ENCODE peak calls at places on chromosome 15, in five cellular contexts. X is substantia nigra, L is HT1080, M is T-helper 9 cell, R is choroid plexus epithelial cell. P is an unnamed sample.

GRCh38 chr15:71753346-71753745 is 57.0 kb upstream of the NR2E3 start:
- DNase-seq in X (no peak), L (peak; percentile 57), M (no peak), R (peak; percentile 14), P (no peak)

GRCh38 chr15:24878153-24878552 is 76.6 kb upstream of the SNRPN start:
- DNase-seq in X (no peak), L (no peak), M (no peak), R (peak; percentile 23), P (peak; percentile 49)

GRCh38 chr15:81419304-81419943 is 45.4 kb upstream of the TMC3 start:
- DNase-seq in X (no peak), L (peak; percentile 74), M (no peak), R (peak; percentile 86), P (no peak)

GRCh38 chr15:36185438-36185837 is 394.0 kb upstream of the CDIN1 start:
- DNase-seq in X (no peak), L (no peak), M (no peak), R (no peak), P (no peak)

GRCh38 chr15:76625267-76625666 is 279.9 kb downstream of the SCAPER start:
- DNase-seq in X (no peak), L (no peak), M (no peak), R (no peak), P (no peak)

GRCh38 chr15:92807971-92808571 is 92.1 kb upstream of the CHD2 start:
- DNase-seq in X (no peak), L (no peak), M (no peak), R (peak; percentile 31), P (no peak)

GRCh38 chr15:48579945-48580671 is 65.4 kb downstream of the FBN1 start:
- DNase-seq in X (no peak), L (peak; percentile 11), M (no peak), R (peak; percentile 59), P (no peak)

GRCh38 chr15:78162038-78162437 is 12.9 kb downstream of the IDH3A start:
- DNase-seq in X (no peak), L (no peak), M (no peak), R (no peak), P (no peak)

GRCh38 chr15:22839046-22839705 is 710 bp downstream of the NIPA2 start:
- DNase-seq in X (no peak), L (no peak), M (no peak), R (peak; percentile 31), P (no peak)

GRCh38 chr15:63426552-63426951 is 44.9 kb upstream of the CA12 start:
- DNase-seq in X (no peak), L (no peak), M (no peak), R (no peak), P (no peak)

GRCh38 chr15:64334530-64334929 is 21.4 kb downstream of the CSNK1G1 start:
- DNase-seq in X (no peak), L (no peak), M (peak; percentile 13), R (no peak), P (no peak)

GRCh38 chr15:53716909-53717878 is 42.3 kb downstream of the WDR72 start:
- DNase-seq in X (no peak), L (peak; percentile 5), M (no peak), R (peak; percentile 7), P (no peak)